ENCODE peak calls at places on chromosome 22, in four cellular contexts. F is AG09309, J is psoas muscle, M is pancreas. U is an unnamed sample.

GRCh38 chr22:50317674-50318073 is 9.1 kb downstream of the DENND6B start:
- DNase-seq in J (no peak), F (no peak), M (no peak), U (no peak)

GRCh38 chr22:23094695-23095466 is 24.6 kb downstream of the GNAZ start:
- DNase-seq in F (no peak), M (no peak), J (no peak), U (no peak)

GRCh38 chr22:23146842-23147205 is 1.5 kb downstream of the RAB36 start:
- DNase-seq in M (no peak), F (no peak), J (no peak), U (no peak)

GRCh38 chr22:23548501-23549197 is 31.4 kb downstream of the IGLL1 start:
- DNase-seq in F (no peak), M (no peak), J (no peak), U (no peak)

GRCh38 chr22:28441720-28442263 is 237.8 kb downstream of the TTC28 start:
- DNase-seq in J (no peak), M (peak), F (no peak), U (no peak)

GRCh38 chr22:26610072-26610958 is 7.5 kb downstream of the CRYBB1 start:
- DNase-seq in J (no peak), M (no peak), F (peak), U (no peak)

GRCh38 chr22:41576877-41577276 is 12.8 kb downstream of the PMM1 start:
- DNase-seq in M (no peak), F (no peak), J (peak), U (no peak)

GRCh38 chr22:23278883-23279675 is 98.8 kb downstream of the BCR start:
- DNase-seq in J (no peak), F (no peak), M (peak), U (peak)

GRCh38 chr22:27719033-27719341 is 82.6 kb downstream of the MN1 start:
- DNase-seq in M (no peak), F (no peak), J (no peak), U (no peak)

GRCh38 chr22:37060801-37061610 is 9.5 kb downstream of the KCTD17 start:
- DNase-seq in M (no peak), J (no peak), F (no peak), U (no peak)

GRCh38 chr22:25067851-25068421 is 115.4 kb downstream of the KIAA1671 start:
- DNase-seq in M (no peak), F (no peak), J (peak), U (no peak)

GRCh38 chr22:37077802-37078448 is 26.4 kb downstream of the KCTD17 start:
- DNase-seq in M (peak), J (peak), F (no peak), U (no peak)

GRCh38 chr22:24189249-24190158 is 8.2 kb downstream of the SUSD2 start:
- DNase-seq in M (peak), F (no peak), J (peak), U (peak)

GRCh38 chr22:34946339-34946985 is 119.5 kb upstream of the ISX start:
- DNase-seq in J (no peak), M (no peak), F (no peak), U (no peak)

GRCh38 chr22:24046024-24046423 is 34.9 kb downstream of the CABIN1 start:
- DNase-seq in J (no peak), M (no peak), F (no peak), U (no peak)

GRCh38 chr22:49091917-49092545 is 735.6 kb downstream of the BRD1 start:
- DNase-seq in J (peak), M (no peak), F (no peak), U (no peak)

GRCh38 chr22:43066844-43067385 is 22.3 kb downstream of the TTLL1 start:
- DNase-seq in M (no peak), J (no peak), F (peak), U (no peak)

GRCh38 chr22:29315286-29316195 is at the start of gene RASL10A:
- DNase-seq in F (no peak), J (peak), M (no peak), U (no peak)

GRCh38 chr22:38078046-38078840 is 5.7 kb downstream of the SLC16A8 start:
- DNase-seq in J (no peak), M (no peak), F (no peak), U (no peak)

GRCh38 chr22:46707827-46708570 is 30.1 kb downstream of the CERK start:
- DNase-seq in M (peak), J (no peak), F (no peak), U (no peak)

GRCh38 chr22:50082961-50083461 is 2.2 kb downstream of the MLC1 start:
- DNase-seq in M (no peak), J (no peak), F (no peak), U (no peak)

GRCh38 chr22:44497218-44497903 is 672 bp downstream of the RTL6 start:
- DNase-seq in M (peak), F (no peak), J (peak), U (no peak)
- H3K4me3 ChIP-seq in M (peak), F (peak), J (peak), U (peak)

DNA sequence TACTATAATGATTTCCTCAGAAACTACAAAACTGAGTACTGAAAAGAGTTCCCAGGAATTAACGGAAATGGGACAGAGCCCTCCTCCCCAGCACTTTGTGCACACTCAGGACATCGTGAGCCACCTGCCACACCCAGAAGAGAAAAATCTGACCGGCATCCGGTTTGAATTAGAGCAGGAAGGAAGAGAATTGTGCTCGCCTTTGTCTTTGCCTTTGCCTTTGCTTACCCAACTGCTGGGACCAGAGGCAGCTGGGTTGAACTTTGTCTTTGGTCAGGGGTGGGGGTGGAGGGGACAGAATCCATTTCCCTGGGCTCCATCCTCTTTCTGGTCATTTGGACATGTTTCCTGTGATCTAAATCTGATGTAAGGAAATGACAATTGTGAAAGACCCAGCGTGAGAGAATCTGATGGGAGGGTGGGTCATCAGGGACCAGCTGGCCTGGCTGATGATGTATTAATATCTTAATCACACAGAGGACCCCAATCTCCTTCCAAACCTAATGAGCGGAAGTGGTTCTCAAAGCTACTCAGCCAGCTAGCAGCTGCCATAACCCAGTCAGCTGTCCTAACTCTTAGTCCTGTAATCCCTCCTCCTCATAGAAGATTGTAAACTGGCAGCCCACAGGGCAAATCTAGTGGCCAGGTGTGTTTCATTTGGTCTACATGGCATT is 1.1 kb upstream of the LIMK2 start:
- DNase-seq in M (no peak), J (no peak), F (no peak), U (peak)
- H3K4me3 ChIP-seq in M (no peak), J (peak), F (no peak), U (no peak)

GRCh38 chr22:44182591-44183588 is 2.2 kb downstream of the PARVG start:
- DNase-seq in F (no peak), M (no peak), J (peak), U (no peak)
- H3K4me3 ChIP-seq in F (no peak), M (no peak), J (peak), U (no peak)

GRCh38 chr22:32204856-32205722 is at the start of gene RFPL2:
- DNase-seq in J (no peak), M (peak), F (no peak), U (no peak)

GRCh38 chr22:32203181-32204105 is 1.4 kb downstream of the RFPL2 start:
- DNase-seq in J (peak), M (no peak), F (no peak), U (no peak)

GRCh38 chr22:32202539-32203180 is 2.2 kb downstream of the RFPL2 start:
- DNase-seq in M (peak), F (no peak), J (no peak), U (peak)

GRCh38 chr22:32205974-32206773 is 1.3 kb upstream of the RFPL2 start:
- DNase-seq in M (no peak), J (no peak), F (no peak), U (no peak)

GRCh38 chr22:32204211-32204855 is 540 bp downstream of the RFPL2 start:
- DNase-seq in M (no peak), J (no peak), F (no peak), U (no peak)
- H3K4me3 ChIP-seq in M (peak), J (no peak), F (no peak), U (no peak)

GRCh38 chr22:19891350-19892248 is 36.9 kb upstream of the GNB1L start:
- DNase-seq in J (no peak), M (no peak), F (no peak), U (no peak)
- H3K4me3 ChIP-seq in J (no peak), M (no peak), F (no peak), U (no peak)

DNA sequence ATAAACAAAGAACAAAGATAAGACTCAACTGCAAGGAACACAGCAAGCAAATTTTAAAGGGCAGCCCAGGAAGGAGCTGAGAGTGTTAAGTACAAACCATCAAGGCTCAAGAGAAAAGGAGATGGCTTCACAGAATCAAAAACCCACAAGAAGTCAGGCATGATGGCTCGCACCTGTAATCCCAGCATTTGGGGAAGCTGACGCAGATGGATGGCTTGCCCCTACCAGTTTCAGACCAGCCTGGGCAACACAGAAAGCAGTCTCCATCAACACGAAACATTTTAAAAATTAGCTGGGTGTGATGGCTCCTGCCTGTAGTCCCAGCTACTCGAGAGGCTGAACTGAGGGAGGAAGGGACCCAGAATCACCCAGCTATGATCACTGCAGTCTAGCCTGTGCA is 32.6 kb downstream of the MAPK1 start:
- DNase-seq in J (no peak), M (no peak), F (no peak), U (no peak)
- H3K4me3 ChIP-seq in J (no peak), M (no peak), F (no peak), U (no peak)

GRCh38 chr22:39558950-39559349 is 11.6 kb upstream of the CACNA1I start:
- DNase-seq in F (no peak), M (no peak), J (no peak), U (no peak)

GRCh38 chr22:39560127-39560526 is 10.4 kb upstream of the CACNA1I start:
- DNase-seq in M (no peak), F (no peak), J (no peak), U (no peak)

GRCh38 chr22:39558254-39558727 is 12.3 kb upstream of the CACNA1I start:
- DNase-seq in M (no peak), F (no peak), J (no peak), U (no peak)

GRCh38 chr22:39559456-39560105 is 11.0 kb upstream of the CACNA1I start:
- DNase-seq in M (no peak), J (no peak), F (no peak), U (no peak)

DNA sequence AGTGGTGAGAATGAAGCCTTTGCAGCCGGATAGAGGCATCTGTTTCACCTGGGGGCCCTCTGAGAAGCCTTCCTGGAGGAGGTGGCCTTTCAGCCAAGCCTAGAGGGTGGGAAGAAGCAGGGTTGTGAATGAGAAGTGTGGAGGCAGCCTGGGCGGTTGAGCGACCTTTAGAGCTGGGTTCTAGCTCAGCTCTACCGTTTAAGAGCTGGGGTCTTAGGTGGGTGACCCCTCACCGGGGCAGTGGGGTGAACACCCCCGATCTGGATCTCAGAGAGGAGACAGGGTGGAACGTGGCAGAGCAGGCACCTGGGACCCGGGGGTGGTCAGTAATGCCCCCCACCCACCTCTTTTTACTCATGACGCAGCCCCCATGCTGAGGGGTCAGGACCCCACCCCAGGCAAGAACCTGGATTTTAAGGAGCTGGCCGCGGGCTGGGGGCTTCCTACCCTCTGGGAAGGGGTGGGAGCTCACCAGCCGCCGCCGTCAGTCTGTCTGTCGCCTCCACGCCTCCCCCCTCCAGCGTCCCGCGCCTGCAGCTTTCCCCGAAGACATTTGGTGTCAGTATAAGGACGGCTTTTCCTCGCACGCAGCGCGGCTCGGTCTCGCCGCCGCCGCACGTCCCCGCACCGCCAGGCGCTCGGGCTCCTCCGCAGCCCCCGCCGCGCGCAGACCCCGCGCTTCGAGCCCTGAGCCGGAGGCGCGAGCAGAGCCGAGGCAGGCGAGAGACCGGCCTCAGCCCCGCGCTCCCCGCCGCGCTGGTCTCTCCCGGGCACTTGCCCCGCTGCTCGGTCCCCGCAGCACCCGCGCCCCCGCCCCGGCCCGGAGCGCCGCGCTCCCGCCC is 13.4 kb upstream of the CACNA1I start:
- DNase-seq in F (no peak), J (no peak), M (no peak), U (no peak)
- H3K4me3 ChIP-seq in F (no peak), J (peak), M (no peak), U (no peak)

U was measured in lower leg skin.